ENCODE peak calls at places on chromosomes 6 and 20, in nine cellular contexts. D is T-cell, Y is astrocyte of the spinal cord, T is germinal center, Q is Caco-2, N is NCI-H460, P is non-pigmented ciliary epithelial cell, U is stomach, W is M059J. F is an unnamed sample.

GRCh38 chr6:39330057-39330456 is 7.6 kb upstream of the KCNK16 start:
- DNase-seq in U (no peak), D (no peak), Q (no peak), Y (no peak), T (peak), P (no peak), N (no peak), W (no peak), F (no peak)

GRCh38 chr6:30311101-30311500 is 15.6 kb upstream of the TRIM39 start:
- DNase-seq in D (no peak), W (no peak), T (no peak), P (no peak), U (no peak), Q (no peak), Y (no peak), N (no peak), F (no peak)

GRCh38 chr6:44051516-44051915 is 75.7 kb downstream of the MRPL14 start:
- DNase-seq in N (no peak), Q (peak), T (no peak), Y (peak), U (no peak), P (no peak), D (no peak), W (peak), F (no peak)

GRCh38 chr6:170344631-170345576 is 38.3 kb downstream of the FAM120B start:
- DNase-seq in Y (peak), Q (no peak), D (no peak), U (no peak), N (peak), P (peak), W (peak), T (no peak), F (no peak)

GRCh38 chr6:163347021-163347446 is 67.5 kb upstream of the QKI start:
- DNase-seq in N (no peak), U (no peak), P (no peak), W (peak), T (no peak), D (no peak), Q (no peak), Y (no peak), F (no peak)

GRCh38 chr6:14751645-14752173 is 494.2 kb upstream of the JARID2 start:
- DNase-seq in U (no peak), W (no peak), D (no peak), P (no peak), N (no peak), Y (no peak), Q (no peak), T (no peak), F (no peak)

GRCh38 chr6:106122306-106122940 is 36.3 kb downstream of the PRDM1 start:
- DNase-seq in D (no peak), N (no peak), W (no peak), Q (no peak), T (no peak), U (no peak), Y (no peak), P (no peak), F (no peak)

GRCh38 chr6:170461556-170462365 is 91.3 kb downstream of the PSMB1 start:
- DNase-seq in U (no peak), T (no peak), D (no peak), P (no peak), N (no peak), W (no peak), Q (no peak), Y (no peak), F (no peak)

GRCh38 chr6:5584072-5584471 is 322.8 kb downstream of the FARS2 start:
- DNase-seq in T (no peak), P (peak), U (no peak), W (peak), D (no peak), Y (peak), N (no peak), Q (no peak), F (no peak)

GRCh38 chr6:46269447-46270229 is 98.9 kb upstream of the ENPP5 start:
- DNase-seq in Y (no peak), P (no peak), N (no peak), D (no peak), T (no peak), U (no peak), W (no peak), Q (no peak), F (no peak)

GRCh38 chr20:22160254-22160653 is 424.1 kb downstream of the FOXA2 start:
- DNase-seq in N (no peak), P (no peak), W (no peak), T (no peak), Q (no peak), U (no peak), D (no peak), Y (no peak), F (no peak)

GRCh38 chr6:144467921-144468320 is 182.8 kb downstream of the UTRN start:
- DNase-seq in W (no peak), Q (peak), U (no peak), T (no peak), P (no peak), Y (no peak), N (no peak), D (no peak), F (no peak)

GRCh38 chr6:151534576-151534975 is 40.8 kb downstream of the CCDC170 start:
- DNase-seq in D (no peak), Q (no peak), U (no peak), P (no peak), W (peak), T (no peak), N (no peak), Y (peak), F (no peak)

GRCh38 chr20:61753196-61753942 is 312.3 kb downstream of the TAF4 start:
- DNase-seq in N (no peak), P (no peak), U (no peak), Q (peak), T (no peak), Y (peak), D (no peak), W (peak), F (no peak)

GRCh38 chr6:27891300-27891913 is 20.8 kb downstream of the OR2B2 start:
- DNase-seq in P (no peak), Q (no peak), D (no peak), U (no peak), N (no peak), T (no peak), Y (no peak), W (peak), F (no peak)

GRCh38 chr6:55980627-55981211 is 105.3 kb upstream of the BMP5 start:
- DNase-seq in D (no peak), Q (no peak), T (peak), W (peak), P (peak), Y (peak), U (no peak), N (peak), F (no peak)

GRCh38 chr6:107533415-107534059 is 43.6 kb downstream of the SOBP start:
- DNase-seq in Q (no peak), D (no peak), T (no peak), N (no peak), P (no peak), W (no peak), U (no peak), Y (peak), F (no peak)

GRCh38 chr20:51277961-51278360 is 255.1 kb upstream of the KCNG1 start:
- DNase-seq in D (no peak), T (no peak), P (no peak), U (no peak), Q (no peak), Y (no peak), W (no peak), N (no peak), F (no peak)

GRCh38 chr6:15400572-15401004 is 154.7 kb downstream of the JARID2 start:
- DNase-seq in U (no peak), P (no peak), T (no peak), W (no peak), Q (no peak), D (peak), N (peak), Y (peak), F (no peak)